ENCODE peak calls at places on chromosomes 2 and 18, in four cellular contexts. D is activated T-helper 1 cell treated with anti-CD3 and anti-CD28 coated beads, Interleukin-2, amount 50 U/mL, for 16 hours; H is amniotic stem cell; R is stomach. Q is an unnamed sample.

GRCh38 chr2:96792772-96793749 is 23.0 kb upstream of the CNNM3 start:
- DNase-seq in R (no peak), D (no peak), H (no peak), Q (peak; percentile 52)

GRCh38 chr2:20235655-20236302 is 10.8 kb upstream of the SDC1 start:
- DNase-seq in R (peak; percentile 79), H (no peak), D (no peak), Q (no peak)

GRCh38 chr2:185245216-185245615 is 493.4 kb upstream of the FSIP2 start:
- DNase-seq in D (no peak), R (no peak), H (no peak), Q (no peak)

GRCh38 chr2:65261676-65262075 is 34.0 kb downstream of the ACTR2 start:
- DNase-seq in D (no peak), R (no peak), H (no peak), Q (no peak)

GRCh38 chr18:67486534-67486933 is 30.0 kb downstream of the DSEL start:
- DNase-seq in R (no peak), H (no peak), D (no peak), Q (no peak)

GRCh38 chr2:126671049-126671448 is 15.1 kb downstream of the GYPC start:
- DNase-seq in D (no peak), H (no peak), R (no peak), Q (no peak)

GRCh38 chr2:209395232-209395631 is 28.6 kb upstream of the MAP2 start:
- DNase-seq in H (no peak), R (no peak), D (no peak), Q (no peak)

GRCh38 chr2:157596992-157597681 is 31.5 kb downstream of the ACVR1C start:
- DNase-seq in D (peak; percentile 22), R (peak; percentile 43), H (no peak), Q (peak; percentile 19)

GRCh38 chr18:3597159-3597977 is 147.4 kb downstream of the TGIF1 start:
- DNase-seq in H (no peak), D (no peak), R (no peak), Q (no peak)

GRCh38 chr2:48851161-48851560 is 95.6 kb upstream of the LHCGR start:
- DNase-seq in D (no peak), R (no peak), H (no peak), Q (no peak)

GRCh38 chr2:188870289-188870688 is 103.9 kb upstream of the COL3A1 start:
- DNase-seq in D (no peak), R (no peak), H (peak; percentile 3), Q (no peak)

GRCh38 chr2:206556357-206556949 is 85.8 kb upstream of the FAM237A start:
- DNase-seq in D (no peak), R (no peak), H (no peak), Q (no peak)

GRCh38 chr2:163210430-163210918 is 371.9 kb upstream of the KCNH7 start:
- DNase-seq in R (no peak), H (peak; percentile 22), D (no peak), Q (no peak)

GRCh38 chr2:203759692-203760365 is 53.4 kb downstream of the CD28 start:
- DNase-seq in D (no peak), R (peak; percentile 56), H (peak; percentile 58), Q (no peak)

GRCh38 chr18:72542993-72543361 is 1.2 kb downstream of the CBLN2 start:
- DNase-seq in H (no peak), D (no peak), R (no peak), Q (no peak)

GRCh38 chr2:69241664-69242063 is 145.4 kb downstream of the GFPT1 start:
- DNase-seq in H (no peak), D (no peak), R (no peak), Q (no peak)

GRCh38 chr2:20656561-20656960 is 5.7 kb upstream of the HS1BP3 start:
- DNase-seq in R (no peak), D (no peak), H (no peak), Q (no peak)

Q was measured in left ventricle myocardium inferior.